ENCODE peak calls at places on chromosome 15, in seven cellular contexts. One of them, this sample, is unnamed.
A peak's percentile ranks its signal among the peaks of the same experiment; 100 is the strongest.

GRCh38 chr15:45777781-45778180 is 143.0 kb downstream of the SQOR start:
- DNase-seq in ovary: no peak
- DNase-seq in A549: no peak
- DNase-seq in heart left ventricle: no peak
- DNase-seq in IMR-90: no peak
- DNase-seq in K562: no peak
- DNase-seq in breast epithelium: no peak
- DNase-seq in this sample: no peak

GRCh38 chr15:95105229-95105628 is 873.9 kb downstream of the MCTP2 start:
- DNase-seq in ovary: no peak
- DNase-seq in A549: no peak
- DNase-seq in heart left ventricle: no peak
- DNase-seq in IMR-90: peak; percentile 72
- DNase-seq in K562: no peak
- DNase-seq in breast epithelium: no peak
- DNase-seq in this sample: no peak

GRCh38 chr15:31365655-31366127 is 39.1 kb downstream of the KLF13 start:
- DNase-seq in ovary: peak; percentile 97
- DNase-seq in A549: no peak
- DNase-seq in heart left ventricle: peak; percentile 98
- DNase-seq in IMR-90: peak; percentile 72
- DNase-seq in K562: peak; percentile 86
- DNase-seq in breast epithelium: peak; percentile 87
- DNase-seq in this sample: peak; percentile 26

GRCh38 chr15:74402337-74402839 is 31.4 kb downstream of the SEMA7A start:
- DNase-seq in ovary: no peak
- DNase-seq in A549: no peak
- DNase-seq in heart left ventricle: no peak
- DNase-seq in IMR-90: no peak
- DNase-seq in K562: no peak
- DNase-seq in breast epithelium: no peak
- DNase-seq in this sample: no peak

GRCh38 chr15:69953816-69954215 is 143.9 kb downstream of the TLE3 start:
- DNase-seq in ovary: no peak
- DNase-seq in A549: no peak
- DNase-seq in heart left ventricle: no peak
- DNase-seq in IMR-90: no peak
- DNase-seq in K562: no peak
- DNase-seq in breast epithelium: no peak
- DNase-seq in this sample: no peak

GRCh38 chr15:83046558-83047127 is 20.4 kb downstream of the BTBD1 start:
- DNase-seq in ovary: no peak
- DNase-seq in A549: no peak
- DNase-seq in heart left ventricle: no peak
- DNase-seq in IMR-90: peak; percentile 72
- DNase-seq in K562: no peak
- DNase-seq in breast epithelium: no peak
- DNase-seq in this sample: no peak

GRCh38 chr15:77557178-77557960 is 75.3 kb downstream of the LINGO1 start:
- DNase-seq in ovary: no peak
- DNase-seq in A549: no peak
- DNase-seq in heart left ventricle: peak; percentile 61
- DNase-seq in IMR-90: no peak
- DNase-seq in K562: no peak
- DNase-seq in breast epithelium: no peak
- DNase-seq in this sample: no peak

GRCh38 chr15:45401665-45402161 is 23.4 kb upstream of the GATM start:
- DNase-seq in ovary: no peak
- DNase-seq in A549: no peak
- DNase-seq in heart left ventricle: no peak
- DNase-seq in IMR-90: no peak
- DNase-seq in K562: no peak
- DNase-seq in breast epithelium: no peak
- DNase-seq in this sample: no peak

GRCh38 chr15:98070132-98070531 is 109.6 kb downstream of the ARRDC4 start:
- DNase-seq in ovary: no peak
- DNase-seq in A549: no peak
- DNase-seq in heart left ventricle: no peak
- DNase-seq in IMR-90: no peak
- DNase-seq in K562: no peak
- DNase-seq in breast epithelium: no peak
- DNase-seq in this sample: no peak

DNA sequence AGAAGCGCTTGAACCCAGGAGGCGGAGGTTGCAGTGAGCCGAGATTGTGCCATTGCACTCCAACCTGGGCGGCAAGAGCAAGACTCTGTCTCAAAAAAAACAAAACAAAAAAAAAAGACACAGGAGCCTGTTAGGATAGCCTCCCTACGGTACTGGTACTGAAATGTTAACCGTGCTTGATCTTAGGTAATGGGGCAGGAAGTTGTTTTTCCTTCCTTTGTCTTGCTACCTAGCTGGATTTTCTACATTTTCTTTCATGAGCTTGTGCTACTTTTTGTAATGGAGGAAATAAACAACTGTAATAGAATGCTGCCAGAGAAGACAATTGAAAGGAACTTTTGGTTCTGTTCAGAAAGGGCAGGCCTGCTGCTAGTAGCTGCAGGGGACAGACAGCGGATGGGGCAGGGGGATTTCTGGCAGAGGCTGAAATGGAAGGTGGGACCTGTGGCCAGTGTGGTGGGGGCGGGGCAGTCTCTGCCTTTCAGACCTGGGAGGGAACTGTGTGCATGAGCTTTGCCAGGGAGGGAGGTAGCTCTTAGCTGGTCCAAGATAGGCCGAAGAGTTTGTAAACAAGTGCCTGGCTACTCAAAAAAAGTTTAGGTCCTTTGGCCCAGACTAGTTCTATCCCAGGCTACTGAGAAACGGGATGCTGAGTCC is 49.0 kb upstream of the SEMA4B start:
- DNase-seq in ovary: peak; percentile 67
- DNase-seq in A549: no peak
- DNase-seq in heart left ventricle: no peak
- DNase-seq in IMR-90: no peak
- DNase-seq in K562: no peak
- DNase-seq in breast epithelium: no peak
- DNase-seq in this sample: no peak
- H3K9me3 ChIP-seq in ovary: no peaks in the 10 kb centered on the region
- H3K9me3 ChIP-seq in A549: no peaks in the 10 kb centered on the region
- H3K9me3 ChIP-seq in heart left ventricle: no peaks in the 10 kb centered on the region
- H3K9me3 ChIP-seq in IMR-90: no peaks in the 10 kb centered on the region
- H3K9me3 ChIP-seq in K562: no peaks in the 10 kb centered on the region
- H3K9me3 ChIP-seq in breast epithelium: no peaks in the 10 kb centered on the region
- H3K9me3 ChIP-seq in this sample: no peaks in the 10 kb centered on the region

DNA sequence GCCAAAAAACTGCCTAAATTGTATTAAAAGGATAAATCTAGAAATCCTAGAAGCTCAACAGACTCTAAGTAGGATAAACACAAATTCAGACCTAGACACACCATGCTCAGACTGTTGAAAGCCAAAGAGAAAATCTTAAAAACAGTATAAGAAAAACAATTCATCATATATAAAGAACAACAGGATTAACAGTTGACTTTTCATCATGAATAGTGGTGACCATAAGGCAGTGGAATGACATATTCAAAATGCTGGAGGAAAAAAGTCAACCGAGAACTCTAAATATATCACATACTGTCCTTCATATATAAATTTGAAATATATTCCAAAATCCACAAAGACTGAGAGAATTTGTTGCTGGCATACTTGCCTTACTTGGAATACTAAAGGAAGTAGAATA is 77.3 kb downstream of the CEP152 start:
- DNase-seq in ovary: no peak
- DNase-seq in A549: no peak
- DNase-seq in heart left ventricle: no peak
- DNase-seq in IMR-90: no peak
- DNase-seq in K562: no peak
- DNase-seq in breast epithelium: no peak
- DNase-seq in this sample: no peak
- H3K9me3 ChIP-seq in ovary: no peaks in the 10 kb centered on the region
- H3K9me3 ChIP-seq in A549: peaks cover 4% of the 10 kb centered on the region
- H3K9me3 ChIP-seq in heart left ventricle: peaks cover 19% of the 10 kb centered on the region
- H3K9me3 ChIP-seq in IMR-90: no peaks in the 10 kb centered on the region
- H3K9me3 ChIP-seq in K562: peaks cover 2% of the 10 kb centered on the region
- H3K9me3 ChIP-seq in breast epithelium: peaks cover 21% of the 10 kb centered on the region
- H3K9me3 ChIP-seq in this sample: peaks cover 3% of the 10 kb centered on the region

GRCh38 chr15:66772604-66772966 is 70.5 kb downstream of the SMAD6 start:
- DNase-seq in ovary: no peak
- DNase-seq in A549: no peak
- DNase-seq in heart left ventricle: no peak
- DNase-seq in IMR-90: no peak
- DNase-seq in K562: no peak
- DNase-seq in breast epithelium: no peak
- DNase-seq in this sample: no peak
- H3K9me3 ChIP-seq in ovary: no peaks in the 10 kb centered on the region
- H3K9me3 ChIP-seq in A549: no peaks in the 10 kb centered on the region
- H3K9me3 ChIP-seq in heart left ventricle: no peaks in the 10 kb centered on the region
- H3K9me3 ChIP-seq in IMR-90: no peaks in the 10 kb centered on the region
- H3K9me3 ChIP-seq in K562: no peaks in the 10 kb centered on the region
- H3K9me3 ChIP-seq in breast epithelium: no peaks in the 10 kb centered on the region
- H3K9me3 ChIP-seq in this sample: no peaks in the 10 kb centered on the region

DNA sequence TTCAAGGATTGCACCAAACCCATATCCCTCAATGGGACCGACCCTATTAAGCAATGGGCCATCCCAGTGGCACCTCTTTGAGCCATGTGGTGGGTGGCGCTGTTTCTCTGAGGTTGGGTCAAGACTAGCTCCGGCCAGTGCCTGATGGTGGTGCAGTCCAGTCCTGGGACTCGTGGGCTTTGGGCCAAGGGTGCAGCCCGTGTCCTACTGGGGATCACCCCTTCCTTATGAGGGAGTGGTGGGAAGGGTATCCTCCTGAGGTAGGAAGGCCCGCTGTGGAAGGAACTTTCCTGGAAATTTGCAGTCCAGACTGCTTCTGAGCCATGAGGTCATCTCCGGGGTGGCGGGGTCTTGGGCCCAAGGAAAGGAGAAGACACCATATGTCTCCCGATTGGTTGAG is 231.6 kb downstream of the SNRPN start:
- DNase-seq in ovary: no peak
- DNase-seq in A549: no peak
- DNase-seq in heart left ventricle: peak; percentile 3
- DNase-seq in IMR-90: no peak
- DNase-seq in K562: no peak
- DNase-seq in breast epithelium: no peak
- DNase-seq in this sample: no peak
- H3K9me3 ChIP-seq in ovary: no peaks in the 10 kb centered on the region
- H3K9me3 ChIP-seq in A549: no peaks in the 10 kb centered on the region
- H3K9me3 ChIP-seq in heart left ventricle: peaks cover 7% of the 10 kb centered on the region
- H3K9me3 ChIP-seq in IMR-90: peaks cover 84% of the 10 kb centered on the region
- H3K9me3 ChIP-seq in K562: no peaks in the 10 kb centered on the region
- H3K9me3 ChIP-seq in breast epithelium: peaks cover 95% of the 10 kb centered on the region
- H3K9me3 ChIP-seq in this sample: peaks cover 100% of the 10 kb centered on the region

GRCh38 chr15:27894645-27895044 is 204.5 kb downstream of the OCA2 start:
- DNase-seq in ovary: no peak
- DNase-seq in A549: no peak
- DNase-seq in heart left ventricle: no peak
- DNase-seq in IMR-90: no peak
- DNase-seq in K562: no peak
- DNase-seq in breast epithelium: no peak
- DNase-seq in this sample: no peak
- H3K9me3 ChIP-seq in ovary: no peaks in the 10 kb centered on the region
- H3K9me3 ChIP-seq in A549: no peaks in the 10 kb centered on the region
- H3K9me3 ChIP-seq in heart left ventricle: peaks cover 28% of the 10 kb centered on the region
- H3K9me3 ChIP-seq in IMR-90: peaks cover 17% of the 10 kb centered on the region
- H3K9me3 ChIP-seq in K562: no peaks in the 10 kb centered on the region
- H3K9me3 ChIP-seq in breast epithelium: peaks cover 32% of the 10 kb centered on the region
- H3K9me3 ChIP-seq in this sample: peaks cover 11% of the 10 kb centered on the region

DNA sequence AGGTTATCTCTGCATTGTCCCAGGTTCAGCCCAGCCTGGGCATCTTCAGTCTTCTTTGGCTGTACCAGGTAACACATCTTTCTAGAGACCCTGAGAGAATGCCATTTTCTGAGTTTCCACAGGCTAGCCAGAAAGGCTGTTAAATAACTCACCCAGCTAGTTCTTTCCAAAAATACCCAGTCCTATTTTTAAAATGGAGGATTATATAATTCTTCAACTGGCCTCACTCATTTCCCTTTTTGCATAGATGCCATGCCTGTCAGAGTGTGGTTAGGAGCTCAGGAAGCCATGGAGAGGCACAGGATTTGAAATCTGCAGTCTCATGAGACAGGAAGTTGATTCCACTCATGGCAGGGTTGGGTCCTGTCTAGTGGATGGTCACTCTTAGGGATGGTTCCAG is 39.8 kb downstream of the CEMIP start:
- DNase-seq in ovary: no peak
- DNase-seq in A549: no peak
- DNase-seq in heart left ventricle: no peak
- DNase-seq in IMR-90: no peak
- DNase-seq in K562: no peak
- DNase-seq in breast epithelium: no peak
- DNase-seq in this sample: no peak
- H3K9me3 ChIP-seq in ovary: no peaks in the 10 kb centered on the region
- H3K9me3 ChIP-seq in A549: no peaks in the 10 kb centered on the region
- H3K9me3 ChIP-seq in heart left ventricle: no peaks in the 10 kb centered on the region
- H3K9me3 ChIP-seq in IMR-90: no peaks in the 10 kb centered on the region
- H3K9me3 ChIP-seq in K562: no peaks in the 10 kb centered on the region
- H3K9me3 ChIP-seq in breast epithelium: no peaks in the 10 kb centered on the region
- H3K9me3 ChIP-seq in this sample: no peaks in the 10 kb centered on the region

DNA sequence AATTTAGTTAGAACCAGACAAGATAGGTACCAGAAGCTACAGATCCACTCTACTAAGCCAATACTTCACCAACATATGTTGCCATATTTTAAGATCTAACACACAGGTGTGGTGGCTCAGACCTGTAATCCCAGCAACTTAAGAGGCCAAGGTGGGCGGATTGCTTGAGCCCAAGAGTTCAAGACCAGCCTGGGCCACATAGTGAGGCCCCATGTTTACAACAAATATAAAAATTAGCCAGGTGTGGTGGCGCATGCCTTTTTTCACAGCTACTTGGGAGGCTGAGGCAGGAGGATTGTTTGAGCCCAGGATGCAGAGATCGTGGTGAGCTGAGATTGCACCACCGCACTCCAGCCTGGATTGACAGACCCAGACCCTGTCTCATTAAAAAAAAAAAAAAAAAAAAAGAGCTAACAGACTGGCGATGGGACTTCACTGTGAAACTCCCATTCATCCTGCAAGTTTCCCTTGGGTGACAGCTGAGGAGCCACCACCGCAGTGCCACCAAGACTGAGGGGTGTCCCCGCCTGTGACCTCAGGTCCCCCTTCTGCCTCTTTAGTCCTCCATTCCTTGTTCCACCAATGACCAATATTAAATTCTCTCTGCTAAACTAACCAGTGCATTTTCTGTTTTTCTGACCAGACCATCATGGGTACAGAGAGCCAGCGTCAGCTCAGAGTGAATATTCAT is 163.3 kb downstream of the OR4M2 start:
- DNase-seq in ovary: no peak
- DNase-seq in A549: no peak
- DNase-seq in heart left ventricle: no peak
- DNase-seq in IMR-90: no peak
- DNase-seq in K562: no peak
- DNase-seq in breast epithelium: no peak
- DNase-seq in this sample: no peak
- H3K9me3 ChIP-seq in ovary: no peaks in the 10 kb centered on the region
- H3K9me3 ChIP-seq in A549: peaks cover 27% of the 10 kb centered on the region
- H3K9me3 ChIP-seq in heart left ventricle: no peaks in the 10 kb centered on the region
- H3K9me3 ChIP-seq in IMR-90: peaks cover 28% of the 10 kb centered on the region
- H3K9me3 ChIP-seq in K562: no peaks in the 10 kb centered on the region
- H3K9me3 ChIP-seq in breast epithelium: peaks cover 8% of the 10 kb centered on the region
- H3K9me3 ChIP-seq in this sample: peaks cover 70% of the 10 kb centered on the region